ENCODE peak calls at places on chromosomes 5 and 9, in nine cellular contexts. One of them, this sample, is unnamed.

GRCh38 chr9:132773764-132774339 is 103.6 kb downstream of the GTF3C4 start:
- DNase-seq in substantia nigra: no peak
- DNase-seq in fibroblast of the conjunctiva: no peak
- DNase-seq in M059J: no peak
- DNase-seq in lower lobe of right lung: no peak
- DNase-seq in naive thymus-derived CD8-positive, alpha-beta T cell: no peak
- DNase-seq in NCI-H1092: no peak
- DNase-seq in NCI-H2081 treated with DMSO at 0.1 percent for 48 hours: no peak
- DNase-seq in posterior cingulate gyrus: no peak
- DNase-seq in this sample: no peak

GRCh38 chr9:110126986-110127864 is 80.7 kb downstream of the C9orf152 start:
- DNase-seq in substantia nigra: no peak
- DNase-seq in fibroblast of the conjunctiva: no peak
- DNase-seq in naive thymus-derived CD8-positive, alpha-beta T cell: no peak
- DNase-seq in posterior cingulate gyrus: no peak
- DNase-seq in NCI-H1092: no peak
- DNase-seq in M059J: no peak
- DNase-seq in NCI-H2081 treated with DMSO at 0.1 percent for 48 hours: no peak
- DNase-seq in lower lobe of right lung: peak
- DNase-seq in this sample: no peak

GRCh38 chr9:13279284-13280162 is at the start of gene MPDZ:
- DNase-seq in NCI-H2081 treated with DMSO at 0.1 percent for 48 hours: no peak
- DNase-seq in naive thymus-derived CD8-positive, alpha-beta T cell: no peak
- DNase-seq in M059J: peak
- DNase-seq in fibroblast of the conjunctiva: peak
- DNase-seq in NCI-H1092: peak
- DNase-seq in lower lobe of right lung: peak
- DNase-seq in posterior cingulate gyrus: peak
- DNase-seq in substantia nigra: peak
- DNase-seq in this sample: no peak

GRCh38 chr5:111187079-111187478 is 37.1 kb upstream of the CAMK4 start:
- DNase-seq in fibroblast of the conjunctiva: no peak
- DNase-seq in substantia nigra: no peak
- DNase-seq in naive thymus-derived CD8-positive, alpha-beta T cell: no peak
- DNase-seq in NCI-H1092: no peak
- DNase-seq in lower lobe of right lung: no peak
- DNase-seq in posterior cingulate gyrus: no peak
- DNase-seq in M059J: no peak
- DNase-seq in NCI-H2081 treated with DMSO at 0.1 percent for 48 hours: no peak
- DNase-seq in this sample: no peak

GRCh38 chr9:71514344-71514975 is 253.9 kb downstream of the CEMIP2 start:
- DNase-seq in lower lobe of right lung: no peak
- DNase-seq in NCI-H1092: no peak
- DNase-seq in fibroblast of the conjunctiva: no peak
- DNase-seq in M059J: no peak
- DNase-seq in substantia nigra: no peak
- DNase-seq in naive thymus-derived CD8-positive, alpha-beta T cell: no peak
- DNase-seq in posterior cingulate gyrus: no peak
- DNase-seq in NCI-H2081 treated with DMSO at 0.1 percent for 48 hours: no peak
- DNase-seq in this sample: no peak

GRCh38 chr9:98940278-98940677 is 3.4 kb upstream of the COL15A1 start:
- DNase-seq in fibroblast of the conjunctiva: no peak
- DNase-seq in substantia nigra: no peak
- DNase-seq in posterior cingulate gyrus: no peak
- DNase-seq in NCI-H2081 treated with DMSO at 0.1 percent for 48 hours: no peak
- DNase-seq in naive thymus-derived CD8-positive, alpha-beta T cell: no peak
- DNase-seq in M059J: no peak
- DNase-seq in lower lobe of right lung: no peak
- DNase-seq in NCI-H1092: no peak
- DNase-seq in this sample: no peak

GRCh38 chr5:150339165-150339564 is 18.3 kb upstream of the TCOF1 start:
- DNase-seq in NCI-H1092: no peak
- DNase-seq in fibroblast of the conjunctiva: no peak
- DNase-seq in lower lobe of right lung: no peak
- DNase-seq in substantia nigra: peak
- DNase-seq in naive thymus-derived CD8-positive, alpha-beta T cell: no peak
- DNase-seq in NCI-H2081 treated with DMSO at 0.1 percent for 48 hours: no peak
- DNase-seq in posterior cingulate gyrus: no peak
- DNase-seq in M059J: no peak
- DNase-seq in this sample: no peak

GRCh38 chr5:602466-603035 is 9.6 kb upstream of the CEP72 start:
- DNase-seq in naive thymus-derived CD8-positive, alpha-beta T cell: no peak
- DNase-seq in fibroblast of the conjunctiva: no peak
- DNase-seq in NCI-H2081 treated with DMSO at 0.1 percent for 48 hours: no peak
- DNase-seq in M059J: no peak
- DNase-seq in substantia nigra: no peak
- DNase-seq in posterior cingulate gyrus: no peak
- DNase-seq in NCI-H1092: no peak
- DNase-seq in lower lobe of right lung: no peak
- DNase-seq in this sample: no peak

GRCh38 chr9:112866662-112867274 is 23.9 kb downstream of the SLC46A2 start:
- DNase-seq in NCI-H2081 treated with DMSO at 0.1 percent for 48 hours: no peak
- DNase-seq in naive thymus-derived CD8-positive, alpha-beta T cell: no peak
- DNase-seq in fibroblast of the conjunctiva: no peak
- DNase-seq in lower lobe of right lung: no peak
- DNase-seq in posterior cingulate gyrus: no peak
- DNase-seq in M059J: peak
- DNase-seq in substantia nigra: no peak
- DNase-seq in NCI-H1092: no peak
- DNase-seq in this sample: no peak

GRCh38 chr9:16290169-16290568 is 580.3 kb downstream of the BNC2 start:
- DNase-seq in substantia nigra: no peak
- DNase-seq in posterior cingulate gyrus: no peak
- DNase-seq in NCI-H2081 treated with DMSO at 0.1 percent for 48 hours: no peak
- DNase-seq in NCI-H1092: no peak
- DNase-seq in naive thymus-derived CD8-positive, alpha-beta T cell: no peak
- DNase-seq in lower lobe of right lung: no peak
- DNase-seq in fibroblast of the conjunctiva: no peak
- DNase-seq in M059J: no peak
- DNase-seq in this sample: no peak

GRCh38 chr5:17890501-17890900 is 256.2 kb downstream of the TAF11L14 start:
- DNase-seq in M059J: no peak
- DNase-seq in lower lobe of right lung: no peak
- DNase-seq in NCI-H2081 treated with DMSO at 0.1 percent for 48 hours: no peak
- DNase-seq in substantia nigra: no peak
- DNase-seq in NCI-H1092: no peak
- DNase-seq in posterior cingulate gyrus: no peak
- DNase-seq in fibroblast of the conjunctiva: no peak
- DNase-seq in naive thymus-derived CD8-positive, alpha-beta T cell: no peak
- DNase-seq in this sample: no peak

GRCh38 chr5:98773214-98773463 is 324 bp upstream of the RGMB start:
- DNase-seq in NCI-H1092: no peak
- DNase-seq in M059J: no peak
- DNase-seq in fibroblast of the conjunctiva: no peak
- DNase-seq in naive thymus-derived CD8-positive, alpha-beta T cell: no peak
- DNase-seq in NCI-H2081 treated with DMSO at 0.1 percent for 48 hours: no peak
- DNase-seq in substantia nigra: no peak
- DNase-seq in posterior cingulate gyrus: no peak
- DNase-seq in lower lobe of right lung: no peak
- DNase-seq in this sample: no peak

GRCh38 chr5:133122711-133123110 is 70.9 kb downstream of the HSPA4 start:
- DNase-seq in naive thymus-derived CD8-positive, alpha-beta T cell: no peak
- DNase-seq in M059J: no peak
- DNase-seq in lower lobe of right lung: no peak
- DNase-seq in posterior cingulate gyrus: no peak
- DNase-seq in NCI-H2081 treated with DMSO at 0.1 percent for 48 hours: no peak
- DNase-seq in substantia nigra: no peak
- DNase-seq in NCI-H1092: no peak
- DNase-seq in fibroblast of the conjunctiva: no peak
- DNase-seq in this sample: no peak

GRCh38 chr9:6024035-6024554 is 8.7 kb upstream of the RANBP6 start:
- DNase-seq in NCI-H1092: no peak
- DNase-seq in naive thymus-derived CD8-positive, alpha-beta T cell: peak
- DNase-seq in posterior cingulate gyrus: no peak
- DNase-seq in NCI-H2081 treated with DMSO at 0.1 percent for 48 hours: no peak
- DNase-seq in M059J: peak
- DNase-seq in lower lobe of right lung: no peak
- DNase-seq in substantia nigra: no peak
- DNase-seq in fibroblast of the conjunctiva: no peak
- DNase-seq in this sample: peak

GRCh38 chr5:122262107-122262506 is 49.9 kb upstream of the SNCAIP start:
- DNase-seq in fibroblast of the conjunctiva: peak
- DNase-seq in NCI-H1092: no peak
- DNase-seq in naive thymus-derived CD8-positive, alpha-beta T cell: no peak
- DNase-seq in substantia nigra: no peak
- DNase-seq in lower lobe of right lung: no peak
- DNase-seq in posterior cingulate gyrus: no peak
- DNase-seq in NCI-H2081 treated with DMSO at 0.1 percent for 48 hours: no peak
- DNase-seq in M059J: peak
- DNase-seq in this sample: no peak

GRCh38 chr5:93632327-93632726 is 49.3 kb downstream of the NR2F1 start:
- DNase-seq in NCI-H1092: no peak
- DNase-seq in NCI-H2081 treated with DMSO at 0.1 percent for 48 hours: no peak
- DNase-seq in fibroblast of the conjunctiva: no peak
- DNase-seq in lower lobe of right lung: no peak
- DNase-seq in M059J: no peak
- DNase-seq in posterior cingulate gyrus: no peak
- DNase-seq in naive thymus-derived CD8-positive, alpha-beta T cell: no peak
- DNase-seq in substantia nigra: no peak
- DNase-seq in this sample: no peak

GRCh38 chr9:95605826-95606555 is 89.2 kb upstream of the PTCH1 start:
- DNase-seq in lower lobe of right lung: no peak
- DNase-seq in NCI-H2081 treated with DMSO at 0.1 percent for 48 hours: peak
- DNase-seq in M059J: peak
- DNase-seq in substantia nigra: no peak
- DNase-seq in NCI-H1092: peak
- DNase-seq in naive thymus-derived CD8-positive, alpha-beta T cell: no peak
- DNase-seq in posterior cingulate gyrus: no peak
- DNase-seq in fibroblast of the conjunctiva: no peak
- DNase-seq in this sample: no peak

GRCh38 chr9:92035687-92036410 is 79.4 kb downstream of the SPTLC1 start:
- DNase-seq in lower lobe of right lung: no peak
- DNase-seq in fibroblast of the conjunctiva: peak
- DNase-seq in NCI-H1092: no peak
- DNase-seq in naive thymus-derived CD8-positive, alpha-beta T cell: no peak
- DNase-seq in substantia nigra: no peak
- DNase-seq in M059J: no peak
- DNase-seq in NCI-H2081 treated with DMSO at 0.1 percent for 48 hours: no peak
- DNase-seq in posterior cingulate gyrus: no peak
- DNase-seq in this sample: no peak

GRCh38 chr9:114837923-114838322 is 32.1 kb upstream of the TNFSF15 start:
- DNase-seq in naive thymus-derived CD8-positive, alpha-beta T cell: no peak
- DNase-seq in M059J: peak
- DNase-seq in lower lobe of right lung: no peak
- DNase-seq in substantia nigra: no peak
- DNase-seq in fibroblast of the conjunctiva: no peak
- DNase-seq in NCI-H2081 treated with DMSO at 0.1 percent for 48 hours: no peak
- DNase-seq in NCI-H1092: no peak
- DNase-seq in posterior cingulate gyrus: no peak
- DNase-seq in this sample: no peak

GRCh38 chr5:57412010-57412409 is 70.6 kb downstream of the ACTBL2 start:
- DNase-seq in fibroblast of the conjunctiva: no peak
- DNase-seq in substantia nigra: no peak
- DNase-seq in lower lobe of right lung: no peak
- DNase-seq in posterior cingulate gyrus: no peak
- DNase-seq in M059J: peak
- DNase-seq in NCI-H2081 treated with DMSO at 0.1 percent for 48 hours: no peak
- DNase-seq in naive thymus-derived CD8-positive, alpha-beta T cell: no peak
- DNase-seq in NCI-H1092: no peak
- DNase-seq in this sample: no peak

GRCh38 chr9:75907329-75907728 is 16.9 kb downstream of the PCSK5 start:
- DNase-seq in NCI-H2081 treated with DMSO at 0.1 percent for 48 hours: no peak
- DNase-seq in posterior cingulate gyrus: no peak
- DNase-seq in NCI-H1092: no peak
- DNase-seq in fibroblast of the conjunctiva: no peak
- DNase-seq in M059J: no peak
- DNase-seq in naive thymus-derived CD8-positive, alpha-beta T cell: no peak
- DNase-seq in lower lobe of right lung: no peak
- DNase-seq in substantia nigra: no peak
- DNase-seq in this sample: no peak

GRCh38 chr5:171388816-171389168 is 1.1 kb downstream of the NPM1 start:
- DNase-seq in fibroblast of the conjunctiva: no peak
- DNase-seq in M059J: no peak
- DNase-seq in naive thymus-derived CD8-positive, alpha-beta T cell: no peak
- DNase-seq in NCI-H2081 treated with DMSO at 0.1 percent for 48 hours: no peak
- DNase-seq in lower lobe of right lung: peak
- DNase-seq in substantia nigra: no peak
- DNase-seq in posterior cingulate gyrus: no peak
- DNase-seq in NCI-H1092: no peak
- DNase-seq in this sample: peak

GRCh38 chr9:34072868-34073590 is 24.3 kb upstream of the UBAP2 start:
- DNase-seq in NCI-H1092: no peak
- DNase-seq in NCI-H2081 treated with DMSO at 0.1 percent for 48 hours: no peak
- DNase-seq in posterior cingulate gyrus: no peak
- DNase-seq in naive thymus-derived CD8-positive, alpha-beta T cell: no peak
- DNase-seq in fibroblast of the conjunctiva: peak
- DNase-seq in lower lobe of right lung: no peak
- DNase-seq in M059J: peak
- DNase-seq in substantia nigra: no peak
- DNase-seq in this sample: no peak

GRCh38 chr5:21424907-21425306 is 1428.2 kb downstream of the CDH12 start:
- DNase-seq in fibroblast of the conjunctiva: no peak
- DNase-seq in M059J: no peak
- DNase-seq in posterior cingulate gyrus: no peak
- DNase-seq in NCI-H1092: no peak
- DNase-seq in lower lobe of right lung: no peak
- DNase-seq in NCI-H2081 treated with DMSO at 0.1 percent for 48 hours: no peak
- DNase-seq in naive thymus-derived CD8-positive, alpha-beta T cell: no peak
- DNase-seq in substantia nigra: no peak
- DNase-seq in this sample: no peak

GRCh38 chr9:33044677-33045282 is 19.7 kb downstream of the DNAJA1 start:
- DNase-seq in lower lobe of right lung: no peak
- DNase-seq in substantia nigra: no peak
- DNase-seq in posterior cingulate gyrus: no peak
- DNase-seq in naive thymus-derived CD8-positive, alpha-beta T cell: no peak
- DNase-seq in NCI-H2081 treated with DMSO at 0.1 percent for 48 hours: peak
- DNase-seq in fibroblast of the conjunctiva: no peak
- DNase-seq in NCI-H1092: peak
- DNase-seq in M059J: peak
- DNase-seq in this sample: no peak

GRCh38 chr5:96595300-96596090 is 66.7 kb upstream of the CAST start:
- DNase-seq in naive thymus-derived CD8-positive, alpha-beta T cell: peak
- DNase-seq in NCI-H2081 treated with DMSO at 0.1 percent for 48 hours: no peak
- DNase-seq in M059J: peak
- DNase-seq in NCI-H1092: no peak
- DNase-seq in fibroblast of the conjunctiva: no peak
- DNase-seq in substantia nigra: no peak
- DNase-seq in posterior cingulate gyrus: no peak
- DNase-seq in lower lobe of right lung: no peak
- DNase-seq in this sample: no peak

GRCh38 chr9:79028101-79028500 is 543.7 kb upstream of the TLE4 start:
- DNase-seq in lower lobe of right lung: no peak
- DNase-seq in posterior cingulate gyrus: no peak
- DNase-seq in substantia nigra: no peak
- DNase-seq in M059J: peak
- DNase-seq in naive thymus-derived CD8-positive, alpha-beta T cell: no peak
- DNase-seq in fibroblast of the conjunctiva: no peak
- DNase-seq in NCI-H2081 treated with DMSO at 0.1 percent for 48 hours: no peak
- DNase-seq in NCI-H1092: no peak
- DNase-seq in this sample: no peak

GRCh38 chr5:135830384-135831275 is 3.8 kb upstream of the SLC25A48 start:
- DNase-seq in substantia nigra: no peak
- DNase-seq in fibroblast of the conjunctiva: no peak
- DNase-seq in NCI-H1092: no peak
- DNase-seq in naive thymus-derived CD8-positive, alpha-beta T cell: no peak
- DNase-seq in posterior cingulate gyrus: no peak
- DNase-seq in lower lobe of right lung: no peak
- DNase-seq in NCI-H2081 treated with DMSO at 0.1 percent for 48 hours: no peak
- DNase-seq in M059J: no peak
- DNase-seq in this sample: no peak

GRCh38 chr9:127206666-127207065 is 57.9 kb upstream of the GARNL3 start:
- DNase-seq in naive thymus-derived CD8-positive, alpha-beta T cell: no peak
- DNase-seq in NCI-H2081 treated with DMSO at 0.1 percent for 48 hours: no peak
- DNase-seq in fibroblast of the conjunctiva: no peak
- DNase-seq in M059J: no peak
- DNase-seq in lower lobe of right lung: no peak
- DNase-seq in NCI-H1092: no peak
- DNase-seq in posterior cingulate gyrus: no peak
- DNase-seq in substantia nigra: no peak
- DNase-seq in this sample: no peak

GRCh38 chr9:127629468-127630081 is 17.5 kb downstream of the STXBP1 start:
- DNase-seq in posterior cingulate gyrus: no peak
- DNase-seq in naive thymus-derived CD8-positive, alpha-beta T cell: no peak
- DNase-seq in NCI-H2081 treated with DMSO at 0.1 percent for 48 hours: no peak
- DNase-seq in NCI-H1092: no peak
- DNase-seq in substantia nigra: no peak
- DNase-seq in fibroblast of the conjunctiva: no peak
- DNase-seq in M059J: no peak
- DNase-seq in lower lobe of right lung: no peak
- DNase-seq in this sample: no peak

GRCh38 chr5:68405026-68405684 is 189.6 kb downstream of the PIK3R1 start:
- DNase-seq in NCI-H1092: no peak
- DNase-seq in posterior cingulate gyrus: no peak
- DNase-seq in naive thymus-derived CD8-positive, alpha-beta T cell: no peak
- DNase-seq in substantia nigra: no peak
- DNase-seq in lower lobe of right lung: no peak
- DNase-seq in M059J: peak
- DNase-seq in NCI-H2081 treated with DMSO at 0.1 percent for 48 hours: no peak
- DNase-seq in fibroblast of the conjunctiva: no peak
- DNase-seq in this sample: no peak

This sample was measured in activated naive CD8-positive, alpha-beta T cell treated with anti-CD3 and anti-CD28 coated beads for 36 hours.